ENCODE peak calls at places on chromosomes 4 and X, in ten cellular contexts. C, G, M, D, A, W, F, E, B and Y are unnamed samples.

GRCh38 chr4:8225704-8226443 is 26.8 kb downstream of the SH3TC1 start:
- DNase-seq in C (peak; percentile 84), G (no peak), M (no peak), D (peak; percentile 24), A (no peak), W (no peak), F (no peak), E (peak; percentile 55), B (no peak), Y (no peak)

GRCh38 chr4:6959261-6959660 is 49.6 kb downstream of the TBC1D14 start:
- DNase-seq in C (no peak), G (no peak), M (no peak), D (no peak), A (no peak), W (no peak), F (no peak), E (no peak), B (no peak), Y (no peak)

GRCh38 chr4:2263701-2264321 is 1.9 kb upstream of the MXD4 start:
- DNase-seq in C (no peak), G (no peak), M (no peak), D (no peak), A (no peak), W (no peak), F (no peak), E (no peak), B (no peak), Y (no peak)

GRCh38 chrX:69279234-69279633 is 114.0 kb upstream of the PJA1 start:
- DNase-seq in C (no peak), G (no peak), M (no peak), D (no peak), A (no peak), W (no peak), F (no peak), E (no peak), B (no peak), Y (no peak)

GRCh38 chr4:100984901-100985300 is 362.4 kb downstream of the PPP3CA start:
- DNase-seq in C (no peak), G (peak; percentile 62), M (no peak), D (no peak), A (no peak), W (peak; percentile 90), F (no peak), E (no peak), B (no peak), Y (no peak)

GRCh38 chr4:79563218-79563617 is 155.2 kb upstream of the GK2 start:
- DNase-seq in C (no peak), G (peak; percentile 4), M (no peak), D (no peak), A (no peak), W (no peak), F (no peak), E (no peak), B (no peak), Y (no peak)

GRCh38 chr4:185879666-185880312 is 67.8 kb upstream of the SORBS2 start:
- DNase-seq in C (no peak), G (no peak), M (no peak), D (no peak), A (no peak), W (no peak), F (no peak), E (no peak), B (no peak), Y (no peak)

GRCh38 chr4:87848622-87849351 is 16.0 kb downstream of the MEPE start:
- DNase-seq in C (peak; percentile 49), G (peak; percentile 68), M (peak; percentile 22), D (peak; percentile 64), A (peak; percentile 55), W (no peak), F (no peak), E (peak; percentile 4), B (peak; percentile 59), Y (peak; percentile 42)

GRCh38 chrX:32614707-32615106 is 596.6 kb downstream of the DMD start:
- DNase-seq in C (no peak), G (no peak), M (no peak), D (no peak), A (no peak), W (no peak), F (no peak), E (no peak), B (no peak), Y (no peak)

GRCh38 chr4:1628892-1629703 is 55.0 kb downstream of the FAM53A start:
- DNase-seq in C (peak; percentile 7), G (no peak), M (peak; percentile 80), D (peak; percentile 25), A (peak; percentile 12), W (no peak), F (peak; percentile 59), E (no peak), B (peak; percentile 37), Y (peak; percentile 27)

GRCh38 chr4:57410331-57411052 is 300.3 kb upstream of the IGFBP7 start:
- DNase-seq in C (no peak), G (no peak), M (no peak), D (no peak), A (peak; percentile 61), W (no peak), F (no peak), E (no peak), B (no peak), Y (no peak)

GRCh38 chrX:2370436-2370835 is 130.3 kb downstream of the DHRSX start:
- DNase-seq in C (no peak), G (peak; percentile 65), M (no peak), D (no peak), A (no peak), W (no peak), F (no peak), E (no peak), B (peak; percentile 40), Y (no peak)

GRCh38 chr4:128820631-128821119 is 11.2 kb downstream of the JADE1 start:
- DNase-seq in C (no peak), G (no peak), M (no peak), D (no peak), A (no peak), W (no peak), F (no peak), E (no peak), B (no peak), Y (no peak)

GRCh38 chrX:108353452-108353851 is 84.8 kb downstream of the COL4A6 start:
- DNase-seq in C (no peak), G (no peak), M (no peak), D (no peak), A (no peak), W (no peak), F (no peak), E (no peak), B (no peak), Y (no peak)

GRCh38 chr4:38237139-38237538 is 276.9 kb downstream of the PTTG2 start:
- DNase-seq in C (no peak), G (peak; percentile 76), M (no peak), D (peak; percentile 93), A (no peak), W (peak; percentile 9), F (no peak), E (no peak), B (no peak), Y (no peak)

GRCh38 chr4:73945674-73946449 is 36.0 kb downstream of the PF4 start:
- DNase-seq in C (no peak), G (no peak), M (no peak), D (no peak), A (no peak), W (no peak), F (no peak), E (peak; percentile 34), B (no peak), Y (no peak)

GRCh38 chrX:15916704-15917084 is 62.1 kb upstream of the AP1S2 start:
- DNase-seq in C (no peak), G (no peak), M (no peak), D (peak; percentile 68), A (no peak), W (no peak), F (no peak), E (no peak), B (no peak), Y (no peak)

GRCh38 chr4:89724716-89725115 is 112.2 kb downstream of the SNCA start:
- DNase-seq in C (no peak), G (no peak), M (no peak), D (peak; percentile 65), A (no peak), W (peak; percentile 32), F (no peak), E (no peak), B (no peak), Y (no peak)

GRCh38 chrX:21747523-21747922 is 10.4 kb downstream of the SMPX start:
- DNase-seq in C (no peak), G (no peak), M (no peak), D (peak; percentile 55), A (peak; percentile 14), W (no peak), F (no peak), E (no peak), B (no peak), Y (peak; percentile 19)

GRCh38 chr4:177442623-177443155 is 452 bp upstream of the AGA start:
- DNase-seq in C (peak; percentile 4), G (peak; percentile 42), M (peak; percentile 10), D (peak; percentile 49), A (no peak), W (no peak), F (no peak), E (peak; percentile 36), B (peak; percentile 37), Y (peak; percentile 40)